ENCODE peak calls at places on chromosomes 1 and 21, in four cellular contexts. A is naive thymus-derived CD8-positive, alpha-beta T cell; W is adrenal gland; X is retina. H is an unnamed sample.

GRCh38 chr21:44911384-44912157 is 9.1 kb downstream of the ITGB2 start:
- DNase-seq in X (no peak), A (peak; percentile 61), W (peak; percentile 84), H (peak; percentile 84)

GRCh38 chr1:63004868-63005267 is 220.9 kb downstream of the ATG4C start:
- DNase-seq in W (no peak), A (no peak), X (no peak), H (peak; percentile 16)

GRCh38 chr1:232334811-232335210 is 295.1 kb downstream of the SIPA1L2 start:
- DNase-seq in X (no peak), A (no peak), W (no peak), H (no peak)

GRCh38 chr1:19330449-19331135 is 18.5 kb downstream of the SLC66A1 start:
- DNase-seq in W (no peak), A (no peak), X (no peak), H (no peak)

GRCh38 chr1:229372251-229372650 is 29.4 kb upstream of the CCSAP start:
- DNase-seq in A (no peak), X (no peak), W (no peak), H (no peak)

GRCh38 chr1:200890027-200890426 is 4.7 kb upstream of the INAVA start:
- DNase-seq in W (no peak), A (no peak), X (no peak), H (no peak)

GRCh38 chr1:77406661-77407060 is 124.8 kb downstream of the AK5 start:
- DNase-seq in X (no peak), A (no peak), W (no peak), H (no peak)

GRCh38 chr1:21491483-21492170 is 17.6 kb upstream of the ALPL start:
- DNase-seq in X (no peak), W (no peak), A (no peak), H (no peak)

GRCh38 chr1:169733924-169734323 is at the start of gene SELE:
- DNase-seq in W (no peak), X (no peak), A (no peak), H (no peak)

GRCh38 chr1:91744973-91745648 is 140.8 kb downstream of the TGFBR3 start:
- DNase-seq in X (no peak), W (no peak), A (no peak), H (peak; percentile 60)

GRCh38 chr1:5389101-5389885 is 602.9 kb downstream of the NPHP4 start:
- DNase-seq in X (no peak), A (no peak), W (no peak), H (no peak)

GRCh38 chr1:30715886-30716285 is 7.5 kb downstream of the MATN1 start:
- DNase-seq in X (no peak), A (no peak), W (peak; percentile 48), H (no peak)

GRCh38 chr1:192943522-192943921 is 115.6 kb downstream of the UCHL5 start:
- DNase-seq in W (no peak), A (no peak), X (no peak), H (no peak)

GRCh38 chr1:152185544-152186391 is 26.7 kb upstream of the RPTN start:
- DNase-seq in X (peak; percentile 46), W (peak; percentile 39), A (no peak), H (peak; percentile 54)

GRCh38 chr21:19998450-19998849 is 999.8 kb upstream of the NCAM2 start:
- DNase-seq in A (no peak), W (no peak), X (no peak), H (no peak)

GRCh38 chr1:167472729-167473529 is 45.4 kb downstream of the CD247 start:
- DNase-seq in W (no peak), A (no peak), X (no peak), H (no peak)

GRCh38 chr1:156911587-156912298 is 8.7 kb upstream of the LRRC71 start:
- DNase-seq in X (no peak), W (no peak), A (no peak), H (no peak)

GRCh38 chr1:21721271-21721985 is 52.3 kb upstream of the RAP1GAP start:
- DNase-seq in X (no peak), W (no peak), A (no peak), H (no peak)

GRCh38 chr1:51301152-51301843 is 29.1 kb downstream of the TTC39A start:
- DNase-seq in A (no peak), W (no peak), X (no peak), H (no peak)

GRCh38 chr1:231602675-231602984 is 24.0 kb upstream of the DISC1 start:
- DNase-seq in W (no peak), A (no peak), X (no peak), H (no peak)

GRCh38 chr21:39034590-39035536 is 148.4 kb downstream of the PSMG1 start:
- DNase-seq in W (no peak), X (no peak), A (no peak), H (no peak)

GRCh38 chr1:199741586-199741985 is 285.9 kb upstream of the NR5A2 start:
- DNase-seq in X (no peak), W (no peak), A (no peak), H (no peak)

H was measured in testis.